ENCODE peak calls at places on chromosomes 3 and 15, in five cellular contexts. R is endodermal cell, D is left ventricle myocardium inferior, I is Peyer's patch, M is psoas muscle. G is an unnamed sample.

GRCh38 chr3:16061491-16061890 is 113.0 kb upstream of the GALNT15 start:
- DNase-seq in I (no peak), R (no peak), D (no peak), M (no peak), G (no peak)

GRCh38 chr3:25971736-25972135 is 181.8 kb downstream of the OXSM start:
- DNase-seq in R (no peak), I (no peak), M (no peak), D (no peak), G (no peak)

GRCh38 chr3:5948081-5948480 is 760.6 kb downstream of the EDEM1 start:
- DNase-seq in D (no peak), I (no peak), R (no peak), M (no peak), G (no peak)

GRCh38 chr3:56813656-56813965 is 11.9 kb upstream of the ARHGEF3 start:
- DNase-seq in D (no peak), M (no peak), R (no peak), I (no peak), G (no peak)

GRCh38 chr15:32936283-32936918 is 218.6 kb downstream of the GREM1 start:
- DNase-seq in D (no peak), M (no peak), I (no peak), R (no peak), G (no peak)

GRCh38 chr3:97872209-97873042 is 50.6 kb downstream of the CRYBG3 start:
- DNase-seq in M (no peak), I (no peak), D (no peak), R (no peak), G (no peak)

GRCh38 chr3:52811452-52812011 is 16.9 kb downstream of the ITIH3 start:
- DNase-seq in I (no peak), D (no peak), R (no peak), M (no peak), G (no peak)

GRCh38 chr3:49219132-49219531 is 47.7 kb downstream of the KLHDC8B start:
- DNase-seq in M (no peak), D (no peak), I (peak; percentile 21), R (no peak), G (no peak)

GRCh38 chr3:48502728-48503168 is 1.2 kb downstream of the SHISA5 start:
- DNase-seq in D (peak; percentile 54), M (peak; percentile 41), R (no peak), I (no peak), G (no peak)

GRCh38 chr3:87359025-87359424 is 82.6 kb upstream of the POU1F1 start:
- DNase-seq in D (no peak), M (no peak), I (no peak), R (no peak), G (no peak)

GRCh38 chr3:134419214-134419965 is 45.1 kb upstream of the AMOTL2 start:
- DNase-seq in D (no peak), R (no peak), I (no peak), M (no peak), G (no peak)

GRCh38 chr3:191136347-191136746 is 62.7 kb upstream of the OSTN start:
- DNase-seq in R (no peak), M (no peak), I (no peak), D (no peak), G (no peak)
- TF ChIP-seq CTCF in R (peak; percentile 57), M (no peak), I (peak; percentile 14), D (peak; percentile 51), G (no peak)

GRCh38 chr15:81303241-81304225 is 20.4 kb downstream of the STARD5 start:
- DNase-seq in R (no peak), I (peak; percentile 47), D (no peak), M (no peak), G (no peak)
- H3K27ac ChIP-seq in R (peak overlapping the region; percentile 70), I (peak overlapping the region; percentile 93), D (peak overlapping the region; percentile 56), M (no peak overlapping the region), G (peak overlapping the region; percentile 19)

DNA sequence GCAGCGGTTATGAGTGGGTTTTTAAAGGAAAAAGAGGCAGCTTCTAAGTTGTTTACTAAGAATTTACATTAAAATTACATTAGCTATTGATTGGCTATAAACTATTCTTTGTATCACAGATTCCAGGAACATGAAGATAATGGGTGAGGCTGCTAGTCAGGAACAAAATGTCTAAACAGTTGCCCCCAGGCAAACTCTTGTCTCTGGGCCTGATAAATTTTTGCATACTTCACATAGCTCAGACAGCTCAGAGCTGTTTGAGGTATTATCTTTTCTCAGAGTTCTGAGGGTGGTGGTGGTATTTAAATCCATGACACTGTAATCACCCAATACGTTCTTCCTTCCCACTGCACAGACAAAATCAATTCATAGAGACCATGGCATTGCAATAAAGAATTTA is 2.1 kb upstream of the HACD2 start:
- DNase-seq in R (no peak), D (no peak), M (no peak), I (no peak), G (no peak)
- H3K9me3 ChIP-seq in R (peaks cover 46% of the 10 kb centered on the region), D (peaks cover 13% of the 10 kb centered on the region), M (no peaks in the 10 kb centered on the region), I (peaks cover 8% of the 10 kb centered on the region), G (peaks cover 5% of the 10 kb centered on the region)

GRCh38 chr3:142960322-142960850 is 3.1 kb downstream of the PAQR9 start:
- DNase-seq in M (no peak), D (no peak), I (no peak), R (no peak), G (no peak)

GRCh38 chr3:142961539-142961938 is 1.9 kb downstream of the PAQR9 start:
- DNase-seq in I (no peak), R (no peak), M (no peak), D (no peak), G (no peak)

GRCh38 chr3:142962175-142962519 is 1.3 kb downstream of the PAQR9 start:
- DNase-seq in I (no peak), D (no peak), R (no peak), M (no peak), G (no peak)

GRCh38 chr3:142962520-142963265 is 781 bp downstream of the PAQR9 start:
- DNase-seq in D (no peak), I (no peak), M (no peak), R (peak; percentile 83), G (no peak)

GRCh38 chr3:142958707-142959106 is 4.8 kb downstream of the PAQR9 start:
- DNase-seq in R (no peak), D (no peak), I (no peak), M (peak; percentile 38), G (no peak)
- TF ChIP-seq CTCF in R (no peak), D (no peak), I (no peak), M (no peak), G (no peak)

DNA sequence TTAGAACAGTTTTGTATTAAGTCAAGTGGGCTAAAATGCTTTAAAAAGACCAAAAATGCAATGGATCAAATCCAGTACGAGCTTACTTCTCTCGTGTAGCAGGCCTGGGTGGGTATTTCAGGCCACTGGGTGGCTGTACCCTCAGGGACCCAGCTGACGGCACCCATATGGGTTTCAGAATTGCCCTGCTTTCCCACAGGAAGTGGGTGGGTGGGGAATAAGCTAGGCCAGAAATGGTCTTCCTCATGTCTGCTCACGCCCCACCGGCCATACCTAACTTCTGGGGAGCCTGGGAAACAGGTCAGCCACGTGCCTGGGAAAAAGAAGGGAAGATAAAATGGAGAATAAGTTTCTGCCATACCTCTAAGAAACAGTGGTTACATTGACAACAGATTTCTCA is 20.3 kb downstream of the GPR160 start:
- DNase-seq in D (no peak), I (peak; percentile 43), M (no peak), R (no peak), G (no peak)
- H3K27ac ChIP-seq in D (no peak overlapping the region), I (no peak overlapping the region), M (no peak overlapping the region), R (no peak overlapping the region), G (no peak overlapping the region)

DNA sequence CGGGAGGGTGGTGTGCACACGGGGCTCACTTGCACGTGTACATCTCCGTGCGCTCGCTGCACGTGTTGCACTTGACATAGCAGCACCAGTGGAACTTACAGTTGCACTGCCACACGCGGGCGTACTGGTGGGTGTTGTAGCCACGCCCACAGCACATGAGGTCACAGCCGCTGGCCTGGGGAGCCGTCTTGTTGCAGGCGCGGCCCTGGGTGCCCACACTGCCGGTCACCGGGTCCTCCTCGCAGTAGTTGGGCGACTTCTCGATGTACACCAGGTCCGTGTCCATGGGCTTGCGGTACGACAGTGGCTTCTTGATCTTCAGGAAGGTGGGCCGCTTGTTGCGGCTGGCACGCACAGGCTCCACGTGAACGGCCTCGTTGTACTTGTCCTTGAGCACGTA is 61.0 kb downstream of the WNT7A start:
- DNase-seq in R (no peak), M (no peak), D (no peak), I (no peak), G (no peak)
- H3K9me3 ChIP-seq in R (peaks cover 21% of the 10 kb centered on the region), M (peaks cover 23% of the 10 kb centered on the region), D (peaks cover 53% of the 10 kb centered on the region), I (peaks cover 25% of the 10 kb centered on the region), G (peaks cover 25% of the 10 kb centered on the region)

DNA sequence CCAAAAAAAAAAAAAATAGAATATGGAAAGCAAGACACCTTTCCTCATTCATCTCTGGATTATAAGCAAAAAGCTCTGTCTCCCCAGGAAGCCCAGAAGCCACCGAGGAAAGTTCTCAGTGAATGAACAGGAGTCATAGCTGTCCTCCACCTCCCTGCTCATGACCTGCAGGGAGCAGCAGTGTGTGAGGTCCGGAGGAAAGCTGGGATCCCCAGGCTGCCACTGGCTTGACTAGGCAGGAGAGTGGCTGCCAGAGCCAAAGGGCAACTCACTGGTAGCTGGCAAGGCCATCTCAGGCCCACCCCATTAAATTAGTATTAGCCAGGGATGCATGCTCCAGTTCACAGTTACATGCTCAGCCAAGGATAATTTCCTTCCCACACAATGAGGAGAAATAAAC is 191.6 kb upstream of the STT3B start:
- DNase-seq in I (no peak), D (no peak), R (peak; percentile 79), M (no peak), G (no peak)
- TF ChIP-seq CTCF in I (no peak), D (peak; percentile 22), R (peak; percentile 75), M (no peak), G (no peak)

G was measured in thoracic aorta.